ENCODE peak calls at places on chromosomes 13 and 19, in six cellular contexts. I, O, F, P, C and B are unnamed samples.
A peak's percentile ranks its signal among the peaks of the same experiment; 100 is the strongest.

GRCh38 chr19:49017666-49018351 is 918 bp upstream of the LHB start:
- DNase-seq in O (peak; percentile 36), P (no peak), C (no peak), I (peak; percentile 89), F (peak; percentile 47), B (peak; percentile 26)

GRCh38 chr13:96822900-96823299 is 171.4 kb downstream of the OXGR1 start:
- DNase-seq in P (no peak), O (no peak), C (peak; percentile 33), I (peak; percentile 73), F (no peak), B (no peak)

GRCh38 chr13:106537521-106537920 is 2.1 kb upstream of the EFNB2 start:
- DNase-seq in P (no peak), I (no peak), O (no peak), C (no peak), F (no peak), B (no peak)

GRCh38 chr19:51493776-51494175 is 7.8 kb downstream of the SIGLEC12 start:
- DNase-seq in I (no peak), P (no peak), C (no peak), O (no peak), F (no peak), B (no peak)

GRCh38 chr13:50267917-50268316 is 252.7 kb downstream of the KCNRG start:
- DNase-seq in F (no peak), C (no peak), I (no peak), P (no peak), O (no peak), B (no peak)

GRCh38 chr19:51138549-51138979 is 3.5 kb upstream of the SIGLEC7 start:
- DNase-seq in O (no peak), F (no peak), I (no peak), P (no peak), C (no peak), B (no peak)

GRCh38 chr13:20219585-20219984 is 12.5 kb downstream of the GJB6 start:
- DNase-seq in F (no peak), P (no peak), I (no peak), C (no peak), O (no peak), B (no peak)

GRCh38 chr13:60754691-60755090 is 357.7 kb downstream of the TDRD3 start:
- DNase-seq in P (no peak), I (no peak), C (no peak), O (no peak), F (no peak), B (no peak)

GRCh38 chr19:29665826-29666633 is 769 bp downstream of the PLEKHF1 start:
- DNase-seq in I (no peak), O (no peak), P (no peak), C (no peak), F (no peak), B (no peak)

GRCh38 chr19:15732388-15732787 is 4.6 kb downstream of the OR10H2 start:
- DNase-seq in I (no peak), F (no peak), P (no peak), C (no peak), O (no peak), B (no peak)

GRCh38 chr13:19159181-19159580 is 22.4 kb downstream of the TUBA3C start:
- DNase-seq in C (no peak), F (no peak), P (no peak), I (no peak), O (no peak), B (no peak)

GRCh38 chr13:85665286-85665685 is 133.9 kb downstream of the SLITRK6 start:
- DNase-seq in P (no peak), C (no peak), O (no peak), I (no peak), F (no peak), B (no peak)

GRCh38 chr13:73984949-73985691 is 149.1 kb downstream of the KLF12 start:
- DNase-seq in P (no peak), O (no peak), F (peak; percentile 23), I (no peak), C (no peak), B (no peak)

GRCh38 chr13:65966991-65967451 is 1263.1 kb downstream of the PCDH9 start:
- DNase-seq in I (peak; percentile 37), F (no peak), O (no peak), C (peak; percentile 75), P (no peak), B (peak; percentile 36)

GRCh38 chr13:109647699-109648098 is 138.7 kb downstream of the IRS2 start:
- DNase-seq in C (no peak), F (no peak), I (no peak), P (no peak), O (no peak), B (no peak)

GRCh38 chr19:53002479-53002878 is 11.2 kb upstream of the ERVV-1 start:
- DNase-seq in F (no peak), P (no peak), O (no peak), C (no peak), I (no peak), B (no peak)

GRCh38 chr19:14871619-14872230 is 14.2 kb downstream of the OR7A17 start:
- DNase-seq in P (no peak), C (peak; percentile 19), F (no peak), I (no peak), O (no peak), B (no peak)

GRCh38 chr13:49711218-49711863 is 20.1 kb upstream of the EBPL start:
- DNase-seq in O (no peak), F (no peak), P (peak; percentile 5), I (no peak), C (no peak), B (peak; percentile 62)

GRCh38 chr19:53912653-53913052 is 3.6 kb downstream of the CACNG7 start:
- DNase-seq in C (no peak), P (no peak), F (no peak), I (no peak), O (no peak), B (no peak)

GRCh38 chr19:32570081-32570785 is 10.8 kb upstream of the PDCD5 start:
- DNase-seq in I (peak; percentile 77), F (no peak), O (peak; percentile 40), P (no peak), C (peak; percentile 69), B (peak; percentile 30)

GRCh38 chr13:29743229-29743786 is 107.1 kb downstream of the UBL3 start:
- DNase-seq in O (no peak), C (peak; percentile 68), I (no peak), F (no peak), P (peak; percentile 82), B (peak; percentile 89)

GRCh38 chr13:45941261-45941660 is 89.7 kb upstream of the SIAH3 start:
- DNase-seq in F (no peak), P (no peak), I (no peak), C (no peak), O (no peak), B (no peak)

GRCh38 chr19:751501-752341 is 809 bp downstream of the MISP start:
- DNase-seq in O (no peak), F (no peak), C (peak; percentile 93), P (peak; percentile 49), I (no peak), B (no peak)

GRCh38 chr13:94641432-94641941 is 39.8 kb downstream of the GPR180 start:
- DNase-seq in C (no peak), P (peak; percentile 60), F (no peak), O (peak; percentile 17), I (no peak), B (peak; percentile 61)

GRCh38 chr13:107554355-107554905 is 660.9 kb downstream of the LIG4 start:
- DNase-seq in I (no peak), P (no peak), F (no peak), C (no peak), O (peak; percentile 5), B (no peak)

GRCh38 chr13:99281811-99282263 is 23.7 kb upstream of the GPR18 start:
- DNase-seq in C (no peak), F (no peak), P (no peak), O (no peak), I (no peak), B (no peak)

GRCh38 chr13:95243207-95243606 is 58.0 kb downstream of the ABCC4 start:
- DNase-seq in C (no peak), I (no peak), F (no peak), O (no peak), P (no peak), B (no peak)

GRCh38 chr13:41268764-41269163 is 5.4 kb upstream of the MTRF1 start:
- DNase-seq in O (no peak), F (no peak), P (no peak), I (no peak), C (peak; percentile 14), B (peak; percentile 22)

GRCh38 chr13:19782049-19782726 is 557 bp downstream of the PSPC1 start:
- DNase-seq in I (peak; percentile 59), C (peak; percentile 5), P (peak; percentile 11), F (peak; percentile 19), O (peak; percentile 2), B (no peak)

GRCh38 chr19:29704562-29705558 is 10.2 kb downstream of the C19orf12 start:
- DNase-seq in F (no peak), P (no peak), C (no peak), I (no peak), O (no peak), B (no peak)

GRCh38 chr19:34172661-34173144 is 399 bp downstream of the LSM14A start:
- DNase-seq in P (no peak), F (no peak), I (peak; percentile 62), C (no peak), O (no peak), B (no peak)

GRCh38 chr13:75494491-75494890 is 12.5 kb upstream of the TBC1D4 start:
- DNase-seq in I (no peak), O (no peak), C (no peak), F (no peak), P (no peak), B (no peak)

GRCh38 chr19:39363909-39364457 is 21.8 kb downstream of the SAMD4B start:
- DNase-seq in O (no peak), C (no peak), F (no peak), P (no peak), I (no peak), B (no peak)

GRCh38 chr13:35990196-35990595 is 141.0 kb downstream of the DCLK1 start:
- DNase-seq in O (no peak), C (no peak), F (no peak), P (no peak), I (no peak), B (no peak)

GRCh38 chr19:18502633-18503294 is 19.1 kb downstream of the ELL start:
- DNase-seq in C (peak; percentile 29), O (no peak), F (no peak), P (no peak), I (no peak), B (no peak)

GRCh38 chr13:61768175-61768574 is 352.5 kb upstream of the PCDH20 start:
- DNase-seq in F (no peak), C (no peak), P (no peak), I (no peak), O (no peak), B (no peak)

GRCh38 chr13:32001392-32001768 is 30.2 kb upstream of the FRY start:
- DNase-seq in I (peak; percentile 59), F (no peak), O (no peak), P (peak; percentile 18), C (peak; percentile 57), B (peak; percentile 30)

GRCh38 chr13:37068962-37069361 is 9.5 kb upstream of the SUPT20H start:
- DNase-seq in O (no peak), P (no peak), C (no peak), I (no peak), F (no peak), B (no peak)

GRCh38 chr13:25733061-25733491 is 318.7 kb downstream of the SHISA2 start:
- DNase-seq in C (peak; percentile 90), I (no peak), O (no peak), P (no peak), F (no peak), B (no peak)